ENCODE peak calls at places on chromosomes 2 and 18, in eight cellular contexts. D is ascending aorta, C is nephron progenitor cell, G is BJ, Q is GM10248, T is left ventricle myocardium inferior, M is IMR-90, U is endothelial cell of umbilical vein. I is an unnamed sample.

GRCh38 chr18:37578886-37579513 is 13.4 kb upstream of the CELF4 start:
- DNase-seq in D (no peak), C (no peak), G (no peak), Q (peak; percentile 30), T (no peak), M (peak; percentile 33), U (no peak), I (peak; percentile 45)

GRCh38 chr18:28127763-28128737 is 48.9 kb downstream of the CDH2 start:
- DNase-seq in D (no peak), C (no peak), G (no peak), Q (no peak), T (no peak), M (peak; percentile 34), U (no peak), I (peak; percentile 22)

GRCh38 chr2:129024796-129025195 is 706.1 kb upstream of the HS6ST1 start:
- DNase-seq in D (no peak), C (no peak), G (no peak), Q (no peak), T (no peak), M (no peak), U (no peak), I (no peak)

GRCh38 chr2:63837036-63837594 is 4.6 kb upstream of the UGP2 start:
- DNase-seq in D (no peak), C (no peak), G (no peak), Q (no peak), T (no peak), M (no peak), U (no peak), I (no peak)

GRCh38 chr2:213185147-213185822 is 33.9 kb upstream of the IKZF2 start:
- DNase-seq in D (no peak), C (no peak), G (no peak), Q (no peak), T (no peak), M (no peak), U (no peak), I (no peak)

GRCh38 chr2:23545391-23545790 is 160.4 kb downstream of the KLHL29 start:
- DNase-seq in D (no peak), C (no peak), G (no peak), Q (no peak), T (no peak), M (peak; percentile 63), U (peak; percentile 56), I (peak; percentile 34)

GRCh38 chr2:157441072-157441454 is 2.8 kb downstream of the CYTIP start:
- DNase-seq in D (no peak), C (no peak), G (no peak), Q (peak; percentile 38), T (no peak), M (no peak), U (peak; percentile 33), I (no peak)

GRCh38 chr2:37143986-37144385 is 12.8 kb downstream of the EIF2AK2 start:
- DNase-seq in D (no peak), C (no peak), G (no peak), Q (no peak), T (no peak), M (peak; percentile 68), U (no peak), I (peak; percentile 38)

GRCh38 chr18:72091369-72091768 is 452.8 kb downstream of the CBLN2 start:
- DNase-seq in D (no peak), C (no peak), G (no peak), Q (no peak), T (no peak), M (no peak), U (no peak), I (no peak)

GRCh38 chr2:233976690-233977294 is 59.6 kb downstream of the TRPM8 start:
- DNase-seq in D (no peak), C (peak; percentile 19), G (no peak), Q (peak; percentile 32), T (no peak), M (peak; percentile 76), U (peak; percentile 57), I (peak; percentile 70)

GRCh38 chr18:56402872-56403516 is 235.4 kb downstream of the TXNL1 start:
- DNase-seq in D (no peak), C (no peak), G (peak; percentile 85), Q (no peak), T (no peak), M (peak; percentile 90), U (peak; percentile 45), I (peak; percentile 87)

GRCh38 chr2:63500398-63500797 is 87.9 kb downstream of the WDPCP start:
- DNase-seq in D (no peak), C (no peak), G (no peak), Q (no peak), T (no peak), M (no peak), U (no peak), I (no peak)

GRCh38 chr2:97765933-97766332 is 52.6 kb downstream of the ZAP70 start:
- DNase-seq in D (no peak), C (no peak), G (no peak), Q (no peak), T (no peak), M (no peak), U (no peak), I (no peak)

GRCh38 chr2:58137221-58137620 is 90.6 kb downstream of the VRK2 start:
- DNase-seq in D (no peak), C (no peak), G (no peak), Q (no peak), T (no peak), M (peak; percentile 68), U (peak; percentile 85), I (peak; percentile 48)

GRCh38 chr2:36701391-36701795 is 4.9 kb downstream of the VIT start:
- DNase-seq in D (no peak), C (no peak), G (no peak), Q (no peak), T (no peak), M (peak; percentile 20), U (no peak), I (peak; percentile 65)

GRCh38 chr2:67733517-67733916 is 329.3 kb downstream of the C1D start:
- DNase-seq in D (no peak), C (peak; percentile 29), G (no peak), Q (peak; percentile 38), T (no peak), M (no peak), U (peak; percentile 55), I (no peak)

GRCh38 chr2:173612354-173612753 is 257.7 kb downstream of the CDCA7 start:
- DNase-seq in D (no peak), C (no peak), G (no peak), Q (no peak), T (no peak), M (no peak), U (no peak), I (no peak)

GRCh38 chr18:30044496-30044895 is 998.0 kb downstream of the DSC3 start:
- DNase-seq in D (no peak), C (no peak), G (no peak), Q (no peak), T (no peak), M (no peak), U (no peak), I (no peak)

GRCh38 chr18:79770501-79770815 is 27.3 kb upstream of the KCNG2 start:
- DNase-seq in D (no peak), C (no peak), G (no peak), Q (no peak), T (no peak), M (no peak), U (no peak), I (no peak)

GRCh38 chr2:120736955-120737801 is 1.5 kb downstream of the GLI2 start:
- DNase-seq in D (no peak), C (peak; percentile 77), G (peak; percentile 70), Q (no peak), T (peak; percentile 48), M (peak; percentile 92), U (no peak), I (peak; percentile 76)

GRCh38 chr18:22188551-22189267 is 19.3 kb downstream of the GATA6 start:
- DNase-seq in D (no peak), C (no peak), G (no peak), Q (no peak), T (peak; percentile 52), M (no peak), U (peak; percentile 51), I (no peak)

DNA sequence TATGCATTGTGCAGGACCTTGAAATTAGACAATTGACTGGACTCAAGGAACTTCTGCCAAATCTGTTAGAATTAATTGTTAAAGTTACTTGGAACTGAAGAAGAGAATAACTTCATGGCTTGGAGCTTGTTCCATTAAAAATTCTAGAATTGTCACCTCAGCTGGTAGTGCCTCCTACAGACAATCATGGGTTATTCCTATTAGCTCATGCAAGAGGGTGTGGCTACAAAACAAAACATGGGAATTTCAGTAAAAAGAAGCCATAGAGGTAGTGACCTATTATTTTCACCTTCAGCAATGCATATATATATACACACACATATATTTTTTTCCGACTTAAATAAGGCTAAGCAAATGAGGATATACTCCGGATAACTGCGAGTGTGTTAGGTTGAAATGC is 181.9 kb upstream of the DTNA start:
- DNase-seq in D (no peak), C (no peak), G (no peak), Q (no peak), T (no peak), M (no peak), U (peak; percentile 36), I (no peak)
- TF ChIP-seq CTCF in D (no peak), C (no peak), G (no peak), Q (no peak), T (no peak), M (no peak), U (no peak), I (no peak)

GRCh38 chr2:10909050-10909995 is 2.4 kb upstream of the KCNF1 start:
- DNase-seq in D (no peak), C (peak; percentile 77), G (no peak), Q (no peak), T (no peak), M (no peak), U (peak; percentile 25), I (no peak)
- TF ChIP-seq CTCF in D (no peak), C (peak; percentile 80), G (peak; percentile 45), Q (peak; percentile 9), T (peak; percentile 47), M (peak; percentile 48), U (peak; percentile 42), I (peak; percentile 76)

DNA sequence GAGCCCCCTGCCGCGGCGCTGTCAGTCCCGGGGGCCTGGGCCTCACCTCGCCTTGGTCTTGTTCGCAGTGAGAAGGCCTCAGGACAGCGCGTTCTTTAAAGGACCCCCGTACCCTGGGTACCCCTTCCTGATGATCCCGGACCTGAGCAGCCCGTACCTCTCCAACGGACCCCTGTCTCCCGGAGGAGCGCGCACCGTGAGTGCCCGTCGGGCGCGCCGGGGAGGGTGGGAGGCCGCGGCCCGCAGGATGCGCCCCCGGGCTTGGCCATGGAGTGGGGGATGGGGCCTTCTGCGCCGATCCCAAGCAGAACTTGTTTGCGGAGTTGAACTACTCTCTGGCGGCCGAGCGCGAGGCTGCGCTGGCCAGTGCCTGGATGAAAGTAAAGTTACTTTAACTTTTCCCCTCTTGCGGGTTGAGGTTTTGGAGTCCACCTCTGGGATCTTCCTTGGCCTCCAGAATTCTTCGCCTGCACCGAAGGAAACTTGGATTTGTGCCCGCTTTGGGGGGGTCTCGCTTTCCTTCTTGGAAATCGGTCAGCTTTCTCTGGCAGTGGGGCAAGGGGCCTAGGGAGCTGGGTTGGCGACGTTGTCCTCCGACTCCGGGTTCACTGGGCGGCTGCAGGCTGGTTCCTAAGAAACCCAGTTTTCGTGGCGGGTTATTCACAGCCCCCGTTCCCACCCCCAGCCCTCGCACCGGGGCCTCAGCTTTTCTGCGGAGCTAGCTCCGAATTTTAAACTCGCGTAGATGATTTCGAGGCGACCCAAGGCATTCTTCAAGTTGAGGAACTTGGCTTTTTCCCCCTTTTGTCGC is 1.3 kb downstream of the TCF7L1 start:
- DNase-seq in D (no peak), C (peak; percentile 75), G (no peak), Q (no peak), T (peak; percentile 50), M (peak; percentile 54), U (peak; percentile 56), I (no peak)
- TF ChIP-seq CTCF in D (no peak), C (no peak), G (peak; percentile 12), Q (no peak), T (no peak), M (no peak), U (no peak), I (no peak)

GRCh38 chr18:24544141-24544498 is 83.7 kb downstream of the HRH4 start:
- DNase-seq in D (no peak), C (peak; percentile 29), G (no peak), Q (no peak), T (no peak), M (peak; percentile 40), U (peak; percentile 42), I (no peak)
- TF ChIP-seq CTCF in D (peak; percentile 12), C (peak; percentile 56), G (peak; percentile 41), Q (no peak), T (peak; percentile 50), M (peak; percentile 62), U (peak; percentile 32), I (peak; percentile 70)

I was measured in HFFc6.